ENCODE peak calls at places on chromosomes 3 and 15, in ten cellular contexts. Z is right atrium auricular region, L is right lobe of liver, F is lower lobe of right lung, K is AG04450, O is heart left ventricle, E is adrenal gland, A is cardiac muscle cell, R is SJSA1, W is aorta. J is an unnamed sample.
A peak's percentile ranks its signal among the peaks of the same experiment; 100 is the strongest.

GRCh38 chr3:4582634-4583033 is 89.5 kb downstream of the ITPR1 start:
- DNase-seq in Z (no peak), L (no peak), F (no peak), K (no peak), O (no peak), E (no peak), A (peak; percentile 28), R (peak; percentile 36), W (no peak), J (no peak)

GRCh38 chr3:51971350-51971749 is 2.5 kb downstream of the ABHD14B start:
- DNase-seq in Z (no peak), L (no peak), F (no peak), K (no peak), O (no peak), E (no peak), A (no peak), R (no peak), W (no peak), J (no peak)

GRCh38 chr15:80803580-80804525 is 24.7 kb downstream of the CEMIP start:
- DNase-seq in Z (no peak), L (no peak), F (no peak), K (no peak), O (no peak), E (no peak), A (no peak), R (no peak), W (no peak), J (no peak)

GRCh38 chr15:49083471-49084284 is 37.4 kb upstream of the SECISBP2L start:
- DNase-seq in Z (no peak), L (no peak), F (no peak), K (peak; percentile 57), O (no peak), E (no peak), A (no peak), R (no peak), W (no peak), J (no peak)

GRCh38 chr15:81909229-81910087 is 136.4 kb downstream of the MEX3B start:
- DNase-seq in Z (no peak), L (no peak), F (no peak), K (no peak), O (no peak), E (no peak), A (no peak), R (no peak), W (no peak), J (no peak)

GRCh38 chr3:114745322-114746240 is 401.5 kb downstream of the ZBTB20 start:
- DNase-seq in Z (no peak), L (peak; percentile 55), F (no peak), K (no peak), O (no peak), E (no peak), A (no peak), R (peak; percentile 60), W (no peak), J (no peak)

GRCh38 chr3:111802700-111803099 is 56.4 kb upstream of the PHLDB2 start:
- DNase-seq in Z (no peak), L (no peak), F (no peak), K (no peak), O (no peak), E (no peak), A (no peak), R (no peak), W (no peak), J (no peak)

GRCh38 chr3:190863119-190863465 is 598 bp upstream of the GMNC start:
- DNase-seq in Z (no peak), L (no peak), F (no peak), K (no peak), O (no peak), E (no peak), A (no peak), R (peak; percentile 4), W (no peak), J (no peak)

GRCh38 chr3:128492353-128493220 is at the start of gene GATA2:
- DNase-seq in Z (no peak), L (peak; percentile 38), F (no peak), K (no peak), O (peak; percentile 25), E (peak; percentile 20), A (peak; percentile 68), R (no peak), W (no peak), J (peak; percentile 20)

DNA sequence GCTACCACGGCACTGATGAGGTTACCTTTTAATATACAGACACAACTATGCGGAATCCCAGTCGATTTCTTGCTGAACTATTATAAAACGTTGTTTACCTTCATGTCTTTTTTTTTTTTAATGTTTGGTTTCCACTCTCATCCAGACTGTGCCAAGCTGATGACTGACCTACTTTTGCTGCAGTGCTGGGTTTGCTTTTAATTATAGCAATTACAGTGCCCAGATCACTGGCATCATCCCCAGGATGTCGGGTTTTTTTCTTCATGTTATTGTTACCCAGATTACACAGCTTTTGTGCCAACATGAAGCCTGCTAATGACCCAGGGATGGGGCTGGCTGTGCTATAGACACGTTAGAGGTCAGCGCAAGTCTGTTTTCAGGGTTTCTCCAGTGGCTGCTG is 294.0 kb upstream of the ATP10A start:
- DNase-seq in Z (no peak), L (no peak), F (no peak), K (no peak), O (no peak), E (no peak), A (no peak), R (no peak), W (no peak), J (no peak)
- H3K9me3 ChIP-seq in Z (no peaks in the 10 kb centered on the region), L (no peaks in the 10 kb centered on the region), F (no peaks in the 10 kb centered on the region), K (no peaks in the 10 kb centered on the region), O (no peaks in the 10 kb centered on the region), E (no peaks in the 10 kb centered on the region), A (no peaks in the 10 kb centered on the region), R (no peaks in the 10 kb centered on the region), W (peaks cover 2% of the 10 kb centered on the region), J (no peaks in the 10 kb centered on the region)

DNA sequence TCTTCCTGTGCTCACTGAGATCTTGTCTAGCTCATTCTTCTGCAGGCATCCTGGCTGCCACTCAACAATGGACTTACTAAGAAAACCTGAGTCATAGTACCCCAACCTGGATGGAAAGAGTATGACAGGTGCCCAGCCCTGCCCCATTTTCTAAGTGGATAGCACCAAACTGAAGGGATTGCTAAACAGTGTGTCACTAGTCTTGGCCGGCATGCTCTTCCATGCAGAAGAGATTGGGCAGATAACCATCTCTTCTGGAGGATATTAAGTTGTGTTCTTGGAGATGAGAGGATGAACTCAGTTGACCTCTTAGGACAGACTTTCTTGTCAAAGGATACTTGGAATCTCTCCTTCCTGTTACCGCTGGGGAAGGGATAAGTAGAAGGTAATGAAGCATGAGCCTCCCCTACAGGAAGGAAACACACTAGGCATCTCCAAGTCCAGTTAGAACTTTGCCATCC is 797.5 kb downstream of the AGBL1 start:
- DNase-seq in Z (no peak), L (no peak), F (no peak), K (no peak), O (no peak), E (no peak), A (peak; percentile 7), R (no peak), W (no peak), J (no peak)
- H3K9me3 ChIP-seq in Z (no peaks in the 10 kb centered on the region), L (no peaks in the 10 kb centered on the region), F (no peaks in the 10 kb centered on the region), K (no peaks in the 10 kb centered on the region), O (no peaks in the 10 kb centered on the region), E (no peaks in the 10 kb centered on the region), A (no peaks in the 10 kb centered on the region), R (no peaks in the 10 kb centered on the region), W (no peaks in the 10 kb centered on the region), J (no peaks in the 10 kb centered on the region)

GRCh38 chr3:40751652-40752051 is 226.9 kb downstream of the ZNF621 start:
- DNase-seq in Z (no peak), L (no peak), F (no peak), K (no peak), O (no peak), E (no peak), A (no peak), R (no peak), W (no peak), J (no peak)
- H3K9me3 ChIP-seq in Z (no peaks in the 10 kb centered on the region), L (no peaks in the 10 kb centered on the region), F (no peaks in the 10 kb centered on the region), K (no peaks in the 10 kb centered on the region), O (no peaks in the 10 kb centered on the region), E (no peaks in the 10 kb centered on the region), A (no peaks in the 10 kb centered on the region), R (no peaks in the 10 kb centered on the region), W (no peaks in the 10 kb centered on the region), J (no peaks in the 10 kb centered on the region)

DNA sequence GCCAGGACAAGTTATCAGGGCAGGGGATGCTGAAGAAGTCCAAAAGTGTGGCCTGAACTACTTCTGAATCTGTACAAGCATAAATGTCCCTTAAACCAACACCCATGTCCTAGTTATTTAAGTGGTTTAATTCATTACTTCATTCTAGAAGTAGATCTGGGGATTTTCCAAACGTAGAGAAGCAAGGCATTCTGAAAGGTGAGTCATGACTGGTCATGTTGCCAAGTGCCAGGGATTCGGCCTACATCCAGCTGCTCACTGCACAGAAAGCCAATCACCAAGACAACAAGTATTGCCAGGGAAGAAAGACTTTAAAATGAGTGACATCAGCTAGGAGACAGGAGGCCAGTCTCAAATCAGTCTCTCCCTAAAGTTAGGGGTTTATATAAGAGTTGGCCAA is 396.6 kb downstream of the GABRB3 start:
- DNase-seq in Z (no peak), L (no peak), F (no peak), K (no peak), O (no peak), E (no peak), A (no peak), R (no peak), W (no peak), J (no peak)
- H3K9me3 ChIP-seq in Z (peaks cover 19% of the 10 kb centered on the region), L (no peaks in the 10 kb centered on the region), F (peaks cover 21% of the 10 kb centered on the region), K (peaks cover 29% of the 10 kb centered on the region), O (no peaks in the 10 kb centered on the region), E (no peaks in the 10 kb centered on the region), A (no peaks in the 10 kb centered on the region), R (no peaks in the 10 kb centered on the region), W (peaks cover 13% of the 10 kb centered on the region), J (peaks cover 3% of the 10 kb centered on the region)

DNA sequence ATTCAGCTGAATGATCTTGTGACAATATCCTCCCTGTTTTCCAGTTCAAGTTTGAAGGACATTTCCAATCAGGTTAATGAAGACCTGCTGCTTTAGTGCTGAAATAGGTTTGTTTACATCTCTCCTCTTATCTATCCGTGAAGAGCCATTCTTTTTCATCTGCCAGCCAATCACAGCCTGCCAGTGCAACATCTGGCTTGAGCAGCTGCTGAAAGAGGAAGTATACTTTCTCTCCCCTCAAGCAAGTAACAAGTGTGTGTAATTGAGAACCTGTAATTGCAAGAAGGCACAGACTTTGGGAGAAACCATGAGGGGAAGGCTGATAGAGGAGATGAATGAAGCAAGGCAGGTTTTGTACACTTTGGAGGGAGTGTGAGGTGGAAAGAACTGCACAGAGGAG is 404.3 kb downstream of the AGBL1 start:
- DNase-seq in Z (no peak), L (no peak), F (no peak), K (no peak), O (no peak), E (no peak), A (peak; percentile 1), R (no peak), W (no peak), J (no peak)
- H3K9me3 ChIP-seq in Z (no peaks in the 10 kb centered on the region), L (no peaks in the 10 kb centered on the region), F (no peaks in the 10 kb centered on the region), K (peaks cover 12% of the 10 kb centered on the region), O (no peaks in the 10 kb centered on the region), E (no peaks in the 10 kb centered on the region), A (no peaks in the 10 kb centered on the region), R (no peaks in the 10 kb centered on the region), W (no peaks in the 10 kb centered on the region), J (no peaks in the 10 kb centered on the region)

DNA sequence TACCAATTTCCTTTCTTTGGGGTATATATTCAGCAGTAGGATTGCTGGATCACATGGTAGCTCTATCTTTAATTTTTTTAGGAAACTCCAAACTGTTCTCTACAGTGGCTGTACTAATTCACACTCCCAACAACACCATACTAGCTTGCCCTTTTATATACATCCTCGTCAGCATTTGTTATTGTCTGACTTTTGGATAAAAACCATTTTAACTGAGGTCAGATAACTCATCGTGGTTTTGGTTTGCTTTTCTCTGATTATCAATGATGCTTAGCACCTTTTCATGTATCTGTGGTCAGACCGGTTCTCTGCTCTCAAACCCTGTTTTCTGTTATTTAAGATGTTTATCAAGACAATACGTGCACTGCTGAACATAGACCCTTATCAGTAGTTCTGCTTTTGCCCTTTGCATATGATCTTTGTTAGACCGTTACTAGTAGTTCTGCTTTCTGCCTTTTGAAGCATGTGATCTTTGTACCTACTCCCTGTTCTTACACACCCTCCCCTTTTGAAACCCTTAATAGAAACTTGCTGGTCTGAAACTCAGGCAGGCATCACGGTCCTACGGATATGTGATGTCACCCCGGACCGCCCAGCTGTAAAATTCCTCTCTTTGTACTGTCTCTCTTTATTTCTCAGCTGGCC is 474.3 kb downstream of the RSL24D1 start:
- DNase-seq in Z (no peak), L (no peak), F (no peak), K (no peak), O (no peak), E (no peak), A (no peak), R (no peak), W (no peak), J (no peak)
- H3K9me3 ChIP-seq in Z (peaks cover 25% of the 10 kb centered on the region), L (no peaks in the 10 kb centered on the region), F (peaks cover 3% of the 10 kb centered on the region), K (peaks cover 8% of the 10 kb centered on the region), O (no peaks in the 10 kb centered on the region), E (no peaks in the 10 kb centered on the region), A (no peaks in the 10 kb centered on the region), R (peaks cover 12% of the 10 kb centered on the region), W (no peaks in the 10 kb centered on the region), J (peaks cover 4% of the 10 kb centered on the region)

J was measured in tibial artery.